ENCODE peak calls at places on chromosomes 3 and 15, in seven cellular contexts. N, W, Q, D, T, A and B are unnamed samples.

GRCh38 chr3:194472290-194472920 is 14.4 kb downstream of the ATP13A3 start:
- DNase-seq in N (peak), W (peak), Q (no peak), D (no peak), T (peak), A (no peak), B (no peak)

GRCh38 chr3:70748593-70748992 is 436.2 kb upstream of the MDFIC2 start:
- DNase-seq in N (no peak), W (no peak), Q (no peak), D (no peak), T (no peak), A (no peak), B (no peak)

GRCh38 chr15:58369261-58369699 is 62.5 kb upstream of the LIPC start:
- DNase-seq in N (peak), W (peak), Q (peak), D (no peak), T (no peak), A (no peak), B (no peak)

GRCh38 chr3:126121074-126121473 is 37.1 kb upstream of the SLC41A3 start:
- DNase-seq in N (no peak), W (no peak), Q (no peak), D (peak), T (no peak), A (no peak), B (no peak)

GRCh38 chr3:162742159-162742717 is 1245.6 kb downstream of the OTOL1 start:
- DNase-seq in N (no peak), W (peak), Q (no peak), D (no peak), T (no peak), A (no peak), B (no peak)

GRCh38 chr3:146164506-146164905 is 3.5 kb upstream of the PLOD2 start:
- DNase-seq in N (peak), W (no peak), Q (no peak), D (no peak), T (no peak), A (no peak), B (no peak)

GRCh38 chr15:59751552-59752413 is 62.7 kb upstream of the BNIP2 start:
- DNase-seq in N (peak), W (peak), Q (no peak), D (no peak), T (peak), A (no peak), B (no peak)

GRCh38 chr3:1852950-1853349 is 245.7 kb upstream of the CNTN4 start:
- DNase-seq in N (no peak), W (no peak), Q (no peak), D (no peak), T (no peak), A (no peak), B (no peak)

GRCh38 chr3:183370391-183370790 is 58.0 kb downstream of the MCF2L2 start:
- DNase-seq in N (peak), W (peak), Q (no peak), D (no peak), T (no peak), A (no peak), B (no peak)

GRCh38 chr15:94670436-94671034 is 439.2 kb downstream of the MCTP2 start:
- DNase-seq in N (peak), W (peak), Q (no peak), D (no peak), T (peak), A (no peak), B (no peak)

GRCh38 chr3:182180646-182181385 is 469.1 kb downstream of the SOX2 start:
- DNase-seq in N (no peak), W (no peak), Q (no peak), D (no peak), T (no peak), A (no peak), B (no peak)

GRCh38 chr3:193843447-193844301 is 250.7 kb downstream of the OPA1 start:
- DNase-seq in N (no peak), W (no peak), Q (no peak), D (no peak), T (no peak), A (no peak), B (peak)

GRCh38 chr3:3783155-3783554 is 16.1 kb upstream of the LRRN1 start:
- DNase-seq in N (no peak), W (no peak), Q (no peak), D (no peak), T (no peak), A (no peak), B (no peak)

GRCh38 chr3:141940204-141940776 is 63.8 kb downstream of the ATP1B3 start:
- DNase-seq in N (peak), W (peak), Q (peak), D (no peak), T (no peak), A (no peak), B (no peak)

GRCh38 chr15:85667491-85668424 is 127.0 kb downstream of the KLHL25 start:
- DNase-seq in N (peak), W (peak), Q (peak), D (no peak), T (peak), A (peak), B (no peak)

DNA sequence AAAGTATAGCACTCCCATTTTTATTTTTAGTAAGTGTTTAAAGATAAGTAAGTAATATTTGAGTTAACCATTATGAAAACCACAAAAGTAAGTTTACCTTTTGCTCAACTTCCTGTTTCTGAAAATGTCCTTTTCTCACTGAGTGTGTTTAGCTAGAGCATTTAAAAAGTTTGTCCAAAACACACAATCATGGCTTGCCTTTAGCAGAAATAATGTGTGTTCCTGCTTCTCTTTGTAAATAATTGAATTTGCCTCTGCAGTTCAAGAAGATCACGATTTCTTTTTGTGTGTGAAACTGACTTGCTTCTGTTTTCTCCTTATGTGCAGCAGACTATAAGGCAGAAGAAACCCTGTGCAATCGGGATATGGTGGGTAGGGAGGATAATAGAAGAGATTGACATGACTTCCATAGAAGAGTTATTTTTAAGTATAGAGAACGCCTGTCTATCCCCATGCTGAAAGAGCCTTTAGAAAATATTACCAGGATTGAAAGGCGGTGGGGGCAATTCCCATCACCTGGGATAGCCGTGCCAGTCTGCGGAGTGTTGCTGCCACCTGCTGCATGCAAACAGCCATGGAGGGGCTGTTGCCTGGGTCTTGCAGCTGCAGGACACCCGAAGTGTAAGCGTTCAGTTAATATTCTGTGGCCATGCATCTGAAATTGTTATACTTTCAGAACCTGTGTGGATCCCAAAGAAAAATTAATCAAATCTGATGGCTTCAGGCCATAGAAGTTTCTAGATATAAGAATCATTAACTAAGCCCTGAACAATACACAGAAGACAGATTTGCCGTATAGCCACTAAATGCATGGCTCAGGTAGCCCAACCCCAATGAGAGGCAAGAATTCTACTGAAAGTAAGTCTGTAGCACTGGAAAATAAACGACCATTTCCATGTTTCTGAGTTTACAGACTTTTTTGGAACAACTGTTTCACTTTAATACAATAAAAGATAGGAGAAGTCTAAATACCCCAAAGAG is 2.4 kb upstream of the CD96 start:
- DNase-seq in N (peak), W (peak), Q (no peak), D (no peak), T (peak), A (peak), B (no peak)
- TF ChIP-seq CTCF in N (peak), W (peak), Q (peak), D (peak), T (peak), A (peak), B (peak)

DNA sequence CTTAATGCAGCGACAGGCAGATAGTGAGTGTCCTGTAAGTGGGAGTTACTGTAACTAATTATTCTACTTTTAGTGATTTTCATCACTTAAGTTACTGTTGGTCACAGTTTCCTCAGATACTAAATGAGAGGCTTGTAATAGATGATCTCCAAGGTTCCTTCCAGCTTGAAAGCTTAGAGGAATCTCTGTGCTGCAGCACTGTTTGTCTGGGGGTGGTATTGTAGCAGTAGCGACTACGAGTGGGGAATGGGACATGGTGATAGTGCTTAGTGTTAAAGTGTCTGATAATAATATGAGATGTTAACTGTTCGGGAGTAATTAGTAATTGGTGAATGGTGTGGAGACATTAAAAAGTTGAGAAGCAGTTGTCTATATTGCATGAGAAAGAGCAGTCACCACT is 12.4 kb downstream of the PPP4R2 start:
- DNase-seq in N (no peak), W (no peak), Q (no peak), D (no peak), T (no peak), A (no peak), B (no peak)
- H3K4me3 ChIP-seq in N (no peak), W (no peak), Q (no peak), D (peak), T (no peak), A (no peak), B (no peak)

GRCh38 chr3:109045271-109046051 is 72.5 kb downstream of the MORC1 start:
- DNase-seq in N (no peak), W (no peak), Q (no peak), D (no peak), T (no peak), A (no peak), B (no peak)

GRCh38 chr3:109047366-109047765 is 70.6 kb downstream of the MORC1 start:
- DNase-seq in N (no peak), W (no peak), Q (no peak), D (no peak), T (no peak), A (no peak), B (no peak)

GRCh38 chr3:109050591-109051167 is 67.3 kb downstream of the MORC1 start:
- DNase-seq in N (peak), W (no peak), Q (no peak), D (no peak), T (peak), A (no peak), B (no peak)
- TF ChIP-seq CTCF in N (peak), W (peak), Q (peak), D (no peak), T (peak), A (peak), B (no peak)

GRCh38 chr3:114299421-114299820 is 5.6 kb downstream of the TIGIT start:
- DNase-seq in N (peak), W (no peak), Q (no peak), D (no peak), T (peak), A (no peak), B (no peak)
- H3K4me3 ChIP-seq in N (no peak), W (no peak), Q (no peak), D (no peak), T (no peak), A (no peak), B (no peak)